ENCODE peak calls at places on chromosomes 4 and X, in five cellular contexts. J is PC-3; N is caudate nucleus; Z is heart left ventricle; S is CD4-positive, CD25-positive, alpha-beta regulatory T cell. X is an unnamed sample.

GRCh38 chrX:49844622-49845021 is 15.5 kb downstream of the PAGE4 start:
- DNase-seq in J (no peak), N (peak), Z (no peak), S (no peak), X (no peak)

GRCh38 chr4:76585897-76586360 is 150.9 kb downstream of the SHROOM3 start:
- DNase-seq in J (peak), N (no peak), Z (peak), S (no peak), X (peak)

GRCh38 chr4:27887646-27888045 is 1027.0 kb downstream of the STIM2 start:
- DNase-seq in J (no peak), N (no peak), Z (no peak), S (no peak), X (no peak)

GRCh38 chr4:12586607-12587006 is 897.5 kb downstream of the RAB28 start:
- DNase-seq in J (no peak), N (no peak), Z (no peak), S (no peak), X (no peak)

GRCh38 chr4:8938623-8939022 is 67.0 kb upstream of the HMX1 start:
- DNase-seq in J (no peak), N (no peak), Z (no peak), S (no peak), X (no peak)

GRCh38 chrX:64152857-64153256 is 52.7 kb downstream of the AMER1 start:
- DNase-seq in J (no peak), N (no peak), Z (no peak), S (no peak), X (no peak)

GRCh38 chrX:119325456-119325855 is 73.7 kb upstream of the SLC25A43 start:
- DNase-seq in J (no peak), N (no peak), Z (no peak), S (no peak), X (no peak)

GRCh38 chr4:150037251-150037856 is 40.9 kb upstream of the DCLK2 start:
- DNase-seq in J (no peak), N (no peak), Z (no peak), S (no peak), X (no peak)

GRCh38 chr4:124105212-124105611 is 607.3 kb downstream of the ANKRD50 start:
- DNase-seq in J (peak), N (no peak), Z (no peak), S (no peak), X (no peak)

GRCh38 chr4:78601013-78601412 is 49.4 kb downstream of the ANXA3 start:
- DNase-seq in J (no peak), N (no peak), Z (no peak), S (no peak), X (no peak)

DNA sequence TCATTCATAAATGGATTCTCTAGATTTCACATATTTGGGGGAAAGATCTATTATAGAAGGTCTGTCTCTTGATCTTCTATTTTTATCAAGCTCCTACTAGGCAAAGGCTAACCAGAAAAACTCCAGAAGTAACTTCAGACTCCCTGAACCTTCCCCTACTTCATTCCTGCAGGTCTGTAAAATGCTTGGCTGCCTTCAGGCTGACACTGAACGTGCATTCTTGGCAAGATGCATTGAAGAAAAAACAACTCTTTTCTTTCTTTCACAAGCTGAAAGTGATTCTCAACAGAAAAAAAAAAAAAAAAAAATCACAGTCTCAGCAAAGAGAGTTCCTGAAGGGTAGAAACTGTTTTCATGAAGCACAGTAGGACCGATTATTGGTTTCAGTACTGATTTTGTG is 12.7 kb downstream of the OPHN1 start:
- DNase-seq in J (no peak), N (no peak), Z (no peak), S (no peak), X (no peak)
- H3K27ac ChIP-seq in J (no peak), N (no peak), Z (no peak), S (no peak), X (no peak)

GRCh38 chr4:95798727-95799126 is 41.2 kb upstream of the PDHA2 start:
- DNase-seq in J (no peak), N (no peak), Z (no peak), S (no peak), X (no peak)
- H3K27ac ChIP-seq in J (no peak), N (no peak), Z (no peak), S (no peak), X (no peak)

GRCh38 chr4:42638993-42639392 is 17.9 kb downstream of the ATP8A1 start:
- DNase-seq in J (no peak), N (no peak), Z (no peak), S (no peak), X (no peak)
- H3K27ac ChIP-seq in J (no peak), N (no peak), Z (no peak), S (no peak), X (no peak)

GRCh38 chr4:114690571-114690970 is 92.0 kb downstream of the UGT8 start:
- DNase-seq in J (no peak), N (no peak), Z (no peak), S (no peak), X (no peak)

GRCh38 chr4:114692958-114693357 is 94.4 kb downstream of the UGT8 start:
- DNase-seq in J (no peak), N (no peak), Z (no peak), S (no peak), X (no peak)

GRCh38 chr4:114684462-114684861 is 85.9 kb downstream of the UGT8 start:
- DNase-seq in J (no peak), N (no peak), Z (no peak), S (no peak), X (no peak)

GRCh38 chr4:114691865-114692264 is 93.3 kb downstream of the UGT8 start:
- DNase-seq in J (no peak), N (no peak), Z (no peak), S (no peak), X (no peak)

DNA sequence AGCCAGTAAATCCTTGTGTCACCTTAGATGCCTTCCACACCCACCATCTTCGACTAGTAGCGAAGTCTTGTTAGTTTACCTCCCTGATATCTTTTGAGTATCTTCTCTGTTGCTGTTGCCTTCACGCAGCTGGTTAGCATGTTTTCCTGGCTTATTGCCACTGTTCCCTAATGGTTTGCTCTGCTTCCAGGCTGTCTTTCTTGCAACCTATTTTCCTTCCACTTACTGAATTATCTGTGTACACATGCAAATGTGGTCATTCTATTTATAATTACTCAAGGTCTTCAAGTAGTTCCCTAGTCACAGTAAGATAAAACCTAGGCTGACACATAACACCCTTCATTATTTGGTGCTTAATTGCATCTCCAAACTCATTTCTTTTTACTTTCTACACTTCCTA is 89.5 kb downstream of the UGT8 start:
- DNase-seq in J (no peak), N (no peak), Z (no peak), S (no peak), X (no peak)
- H3K27ac ChIP-seq in J (no peak), N (peak), Z (no peak), S (no peak), X (no peak)

GRCh38 chrX:137548261-137548660 is 17.7 kb upstream of the ZIC3 start:
- DNase-seq in J (no peak), N (no peak), Z (no peak), S (no peak), X (no peak)

GRCh38 chrX:137549846-137550534 is 15.9 kb upstream of the ZIC3 start:
- DNase-seq in J (no peak), N (no peak), Z (no peak), S (no peak), X (no peak)

GRCh38 chrX:137549073-137549472 is 16.9 kb upstream of the ZIC3 start:
- DNase-seq in J (no peak), N (no peak), Z (no peak), S (no peak), X (no peak)

GRCh38 chrX:137545711-137546651 is 19.9 kb upstream of the ZIC3 start:
- DNase-seq in J (no peak), N (no peak), Z (no peak), S (no peak), X (no peak)

GRCh38 chrX:137547291-137547690 is 18.6 kb upstream of the ZIC3 start:
- DNase-seq in J (no peak), N (no peak), Z (no peak), S (no peak), X (no peak)
- H3K27ac ChIP-seq in J (no peak), N (no peak), Z (no peak), S (no peak), X (no peak)